ENCODE peak calls at places on chromosomes 4 and X, in six cellular contexts. One of them, this sample, is unnamed.

GRCh38 chrX:111282991-111283390 is 12.7 kb upstream of the CAPN6 start:
- DNase-seq in GM23248: no peak
- DNase-seq in hepatocyte: no peak
- DNase-seq in MM.1S: no peak
- DNase-seq in neural progenitor cell: no peak
- DNase-seq in SK-N-SH: no peak
- DNase-seq in this sample: no peak

GRCh38 chr4:186737427-186737826 is 13.8 kb upstream of the FAT1 start:
- DNase-seq in GM23248: no peak
- DNase-seq in hepatocyte: no peak
- DNase-seq in MM.1S: no peak
- DNase-seq in neural progenitor cell: no peak
- DNase-seq in SK-N-SH: no peak
- DNase-seq in this sample: no peak

GRCh38 chrX:144219035-144219434 is 335.2 kb downstream of the UBE2NL start:
- DNase-seq in GM23248: peak; percentile 27
- DNase-seq in hepatocyte: peak; percentile 14
- DNase-seq in MM.1S: no peak
- DNase-seq in neural progenitor cell: peak; percentile 24
- DNase-seq in SK-N-SH: no peak
- DNase-seq in this sample: peak; percentile 44

GRCh38 chrX:100609591-100609990 is 24.9 kb downstream of the TNMD start:
- DNase-seq in GM23248: no peak
- DNase-seq in hepatocyte: no peak
- DNase-seq in MM.1S: no peak
- DNase-seq in neural progenitor cell: no peak
- DNase-seq in SK-N-SH: no peak
- DNase-seq in this sample: peak; percentile 4

GRCh38 chr4:108852691-108853090 is 89.8 kb upstream of the ETNPPL start:
- DNase-seq in GM23248: no peak
- DNase-seq in hepatocyte: no peak
- DNase-seq in MM.1S: peak; percentile 86
- DNase-seq in neural progenitor cell: no peak
- DNase-seq in SK-N-SH: no peak
- DNase-seq in this sample: no peak

GRCh38 chrX:147550217-147550616 is 361.5 kb upstream of the FMR1 start:
- DNase-seq in GM23248: peak; percentile 3
- DNase-seq in hepatocyte: peak; percentile 36
- DNase-seq in MM.1S: peak; percentile 46
- DNase-seq in neural progenitor cell: peak; percentile 50
- DNase-seq in SK-N-SH: peak; percentile 1
- DNase-seq in this sample: peak; percentile 11

GRCh38 chr4:128707864-128708263 is 101.6 kb upstream of the JADE1 start:
- DNase-seq in GM23248: peak; percentile 82
- DNase-seq in hepatocyte: no peak
- DNase-seq in MM.1S: no peak
- DNase-seq in neural progenitor cell: no peak
- DNase-seq in SK-N-SH: no peak
- DNase-seq in this sample: peak; percentile 42

GRCh38 chr4:165516281-165516833 is 137.5 kb downstream of the CPE start:
- DNase-seq in GM23248: no peak
- DNase-seq in hepatocyte: no peak
- DNase-seq in MM.1S: no peak
- DNase-seq in neural progenitor cell: no peak
- DNase-seq in SK-N-SH: no peak
- DNase-seq in this sample: no peak

GRCh38 chr4:161208564-161208963 is 955.2 kb downstream of the FSTL5 start:
- DNase-seq in GM23248: no peak
- DNase-seq in hepatocyte: no peak
- DNase-seq in MM.1S: no peak
- DNase-seq in neural progenitor cell: no peak
- DNase-seq in SK-N-SH: peak; percentile 18
- DNase-seq in this sample: no peak

GRCh38 chrX:154821523-154821922 is 12.9 kb downstream of the SMIM9 start:
- DNase-seq in GM23248: no peak
- DNase-seq in hepatocyte: no peak
- DNase-seq in MM.1S: no peak
- DNase-seq in neural progenitor cell: no peak
- DNase-seq in SK-N-SH: no peak
- DNase-seq in this sample: no peak

GRCh38 chr4:40918330-40918729 is 168.6 kb downstream of the NSUN7 start:
- DNase-seq in GM23248: peak; percentile 88
- DNase-seq in hepatocyte: peak; percentile 52
- DNase-seq in MM.1S: no peak
- DNase-seq in neural progenitor cell: no peak
- DNase-seq in SK-N-SH: peak; percentile 42
- DNase-seq in this sample: peak; percentile 65

GRCh38 chrX:150155396-150156048 is 207.6 kb upstream of the MAMLD1 start:
- DNase-seq in GM23248: peak; percentile 77
- DNase-seq in hepatocyte: peak; percentile 60
- DNase-seq in MM.1S: no peak
- DNase-seq in neural progenitor cell: no peak
- DNase-seq in SK-N-SH: peak; percentile 61
- DNase-seq in this sample: peak; percentile 63

GRCh38 chrX:49053223-49054072 is 5.4 kb upstream of the CCDC120 start:
- DNase-seq in GM23248: peak; percentile 63
- DNase-seq in hepatocyte: peak; percentile 86
- DNase-seq in MM.1S: peak; percentile 47
- DNase-seq in neural progenitor cell: peak; percentile 92
- DNase-seq in SK-N-SH: peak; percentile 90
- DNase-seq in this sample: peak; percentile 58

GRCh38 chr4:138409670-138410069 is 167.5 kb upstream of the SLC7A11 start:
- DNase-seq in GM23248: no peak
- DNase-seq in hepatocyte: no peak
- DNase-seq in MM.1S: peak; percentile 41
- DNase-seq in neural progenitor cell: no peak
- DNase-seq in SK-N-SH: no peak
- DNase-seq in this sample: no peak

GRCh38 chr4:20532096-20532495 is 168.2 kb upstream of the PACRGL start:
- DNase-seq in GM23248: no peak
- DNase-seq in hepatocyte: no peak
- DNase-seq in MM.1S: no peak
- DNase-seq in neural progenitor cell: no peak
- DNase-seq in SK-N-SH: no peak
- DNase-seq in this sample: no peak

GRCh38 chr4:54027311-54027710 is 37.1 kb downstream of the CHIC2 start:
- DNase-seq in GM23248: no peak
- DNase-seq in hepatocyte: no peak
- DNase-seq in MM.1S: no peak
- DNase-seq in neural progenitor cell: no peak
- DNase-seq in SK-N-SH: no peak
- DNase-seq in this sample: no peak

GRCh38 chr4:54036184-54036583 is 28.2 kb downstream of the CHIC2 start:
- DNase-seq in GM23248: no peak
- DNase-seq in hepatocyte: no peak
- DNase-seq in MM.1S: no peak
- DNase-seq in neural progenitor cell: no peak
- DNase-seq in SK-N-SH: no peak
- DNase-seq in this sample: no peak

DNA sequence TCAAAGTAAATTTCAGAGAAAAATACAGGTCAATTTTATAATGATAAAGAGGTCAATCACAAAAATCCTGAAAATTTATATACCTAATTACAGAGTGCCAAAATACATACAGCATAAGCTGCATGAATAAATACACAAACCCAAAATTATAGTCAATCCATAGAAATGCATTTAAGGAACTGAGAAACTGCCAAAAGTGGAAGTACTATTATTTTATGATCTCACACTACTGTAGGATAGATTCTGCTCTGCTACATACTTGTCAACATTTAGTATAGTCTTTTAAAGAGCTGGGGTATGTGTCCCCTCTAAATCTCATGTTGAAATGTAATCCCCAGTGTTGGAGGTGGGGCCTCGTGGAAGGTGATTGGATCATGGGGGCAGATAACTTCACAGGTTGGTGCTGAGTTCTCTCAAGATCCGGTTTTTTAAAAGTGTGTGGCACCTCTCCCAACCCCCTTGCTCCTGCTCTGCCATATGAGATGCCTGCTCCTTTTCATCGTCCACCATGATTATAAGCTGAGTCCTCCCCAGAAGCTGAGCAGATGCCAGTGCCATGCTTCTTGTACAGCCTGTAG is 31.8 kb downstream of the CHIC2 start:
- DNase-seq in GM23248: no peak
- DNase-seq in hepatocyte: no peak
- DNase-seq in MM.1S: no peak
- DNase-seq in neural progenitor cell: no peak
- DNase-seq in SK-N-SH: no peak
- DNase-seq in this sample: no peak
- H3K4me2 ChIP-seq in GM23248: no peak overlapping the region
- H3K4me2 ChIP-seq in hepatocyte: peak overlapping the region; percentile 59
- H3K4me2 ChIP-seq in MM.1S: peak overlapping the region; percentile 29
- H3K4me2 ChIP-seq in neural progenitor cell: peak overlapping the region; percentile 75
- H3K4me2 ChIP-seq in SK-N-SH: no peak overlapping the region
- H3K4me2 ChIP-seq in this sample: no peak overlapping the region

DNA sequence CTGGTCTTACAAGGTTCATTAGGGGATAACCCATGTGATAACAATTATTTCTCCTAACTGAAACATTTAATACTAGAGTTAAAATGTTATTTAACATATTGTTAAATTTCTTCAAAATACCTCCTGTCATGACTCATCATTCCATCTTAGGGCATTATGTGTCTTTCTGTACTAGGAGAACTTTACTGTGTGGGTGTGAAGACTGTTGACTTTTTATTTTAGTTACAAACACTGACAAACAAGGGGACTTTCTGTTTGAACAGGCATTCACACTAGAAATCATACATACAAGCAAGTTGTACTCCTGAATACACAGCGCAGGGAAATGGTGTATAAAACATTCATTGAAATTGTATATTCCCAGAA is 175.9 kb downstream of the FBXW7 start:
- DNase-seq in GM23248: peak; percentile 72
- DNase-seq in hepatocyte: no peak
- DNase-seq in MM.1S: no peak
- DNase-seq in neural progenitor cell: no peak
- DNase-seq in SK-N-SH: no peak
- DNase-seq in this sample: peak; percentile 35
- TF ChIP-seq EZH2phosphoT487 in GM23248: no peak
- TF ChIP-seq EZH2phosphoT487 in hepatocyte: no peak
- TF ChIP-seq EZH2phosphoT487 in MM.1S: no peak
- TF ChIP-seq EZH2phosphoT487 in neural progenitor cell: no peak
- TF ChIP-seq EZH2phosphoT487 in SK-N-SH: no peak
- TF ChIP-seq EZH2phosphoT487 in this sample: no peak

DNA sequence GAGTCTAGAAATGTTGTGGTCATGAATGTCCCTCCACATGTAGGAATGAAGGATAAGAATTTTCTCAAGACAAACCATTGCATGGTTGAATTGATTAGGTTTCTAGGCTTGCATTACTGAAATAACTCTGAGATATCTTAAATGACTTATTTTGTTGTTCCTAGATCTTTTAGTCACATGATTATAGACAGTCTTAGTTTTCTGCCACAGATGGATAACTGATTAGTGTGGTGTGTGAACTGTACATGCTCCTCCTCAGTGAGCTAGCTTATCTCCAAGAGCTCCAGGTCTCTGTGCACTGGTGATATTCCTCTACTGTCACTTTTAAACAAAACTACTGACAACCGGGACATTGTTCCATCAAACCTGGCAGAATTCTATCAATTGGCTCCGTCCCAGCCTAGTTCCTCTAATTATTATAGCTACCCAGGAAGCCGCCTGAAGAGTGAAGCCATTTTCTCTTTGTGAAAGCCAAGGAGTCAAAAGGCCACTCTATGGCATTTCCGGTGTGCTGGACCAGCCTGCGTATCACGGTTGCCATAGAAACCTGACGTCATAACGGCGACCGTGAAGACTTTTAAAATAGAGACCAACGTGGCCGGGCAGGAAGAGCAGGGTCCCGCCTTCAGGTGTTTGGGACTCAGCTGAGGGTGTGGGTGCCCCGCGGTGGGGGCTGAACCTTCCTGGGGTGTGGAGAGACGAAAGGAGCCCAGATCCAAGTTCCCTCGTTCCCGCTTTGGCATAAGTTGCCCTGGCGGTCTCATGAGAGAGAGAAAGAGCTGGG is 28.1 kb downstream of the BEX3 start:
- DNase-seq in GM23248: peak; percentile 86
- DNase-seq in hepatocyte: peak; percentile 76
- DNase-seq in MM.1S: peak; percentile 78
- DNase-seq in neural progenitor cell: peak; percentile 91
- DNase-seq in SK-N-SH: peak; percentile 62
- DNase-seq in this sample: peak; percentile 60
- H3K4me2 ChIP-seq in GM23248: peak overlapping the region; percentile 91
- H3K4me2 ChIP-seq in hepatocyte: peak overlapping the region; percentile 75
- H3K4me2 ChIP-seq in MM.1S: peak overlapping the region; percentile 67
- H3K4me2 ChIP-seq in neural progenitor cell: peak overlapping the region; percentile 72
- H3K4me2 ChIP-seq in SK-N-SH: peak overlapping the region; percentile 79
- H3K4me2 ChIP-seq in this sample: peak overlapping the region; percentile 80

GRCh38 chrX:43655961-43656494 is at the start of gene MAOA:
- DNase-seq in GM23248: no peak
- DNase-seq in hepatocyte: peak; percentile 73
- DNase-seq in MM.1S: no peak
- DNase-seq in neural progenitor cell: peak; percentile 66
- DNase-seq in SK-N-SH: peak; percentile 61
- DNase-seq in this sample: peak; percentile 33
- TF ChIP-seq EZH2phosphoT487 in GM23248: no peak
- TF ChIP-seq EZH2phosphoT487 in hepatocyte: no peak
- TF ChIP-seq EZH2phosphoT487 in MM.1S: no peak
- TF ChIP-seq EZH2phosphoT487 in neural progenitor cell: no peak
- TF ChIP-seq EZH2phosphoT487 in SK-N-SH: no peak
- TF ChIP-seq EZH2phosphoT487 in this sample: no peak

DNA sequence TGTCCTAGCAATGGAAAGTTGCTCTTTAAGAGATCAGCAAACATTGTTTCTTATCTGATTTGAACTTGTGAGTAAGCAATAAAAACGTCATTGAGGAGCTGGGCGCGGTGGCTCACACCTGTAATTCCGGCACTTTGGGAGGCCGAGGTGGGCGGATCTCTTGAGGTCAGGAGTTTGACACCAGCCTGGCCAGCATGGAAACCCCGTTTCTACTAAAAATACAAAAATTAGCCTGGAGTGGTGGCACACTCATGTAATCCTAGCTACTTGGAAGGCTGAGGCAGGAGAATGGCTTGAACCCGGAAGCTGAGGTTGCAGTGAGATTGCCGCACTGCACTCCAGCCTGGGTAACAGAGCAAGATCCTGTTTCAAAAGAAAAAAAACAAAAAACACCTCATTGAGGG is 11.2 kb upstream of the PLAC8 start:
- DNase-seq in GM23248: no peak
- DNase-seq in hepatocyte: peak; percentile 20
- DNase-seq in MM.1S: no peak
- DNase-seq in neural progenitor cell: no peak
- DNase-seq in SK-N-SH: no peak
- DNase-seq in this sample: peak; percentile 30
- H3K4me2 ChIP-seq in GM23248: no peak overlapping the region
- H3K4me2 ChIP-seq in hepatocyte: no peak overlapping the region
- H3K4me2 ChIP-seq in MM.1S: no peak overlapping the region
- H3K4me2 ChIP-seq in neural progenitor cell: no peak overlapping the region
- H3K4me2 ChIP-seq in SK-N-SH: no peak overlapping the region
- H3K4me2 ChIP-seq in this sample: no peak overlapping the region

GRCh38 chr4:76950052-76950845 is 697 bp downstream of the SEPTIN11 start:
- DNase-seq in GM23248: peak; percentile 68
- DNase-seq in hepatocyte: peak; percentile 65
- DNase-seq in MM.1S: peak; percentile 44
- DNase-seq in neural progenitor cell: peak; percentile 70
- DNase-seq in SK-N-SH: peak; percentile 76
- DNase-seq in this sample: peak; percentile 16
- TF ChIP-seq EZH2phosphoT487 in GM23248: no peak
- TF ChIP-seq EZH2phosphoT487 in hepatocyte: no peak
- TF ChIP-seq EZH2phosphoT487 in MM.1S: no peak
- TF ChIP-seq EZH2phosphoT487 in neural progenitor cell: no peak
- TF ChIP-seq EZH2phosphoT487 in SK-N-SH: no peak
- TF ChIP-seq EZH2phosphoT487 in this sample: no peak

GRCh38 chr4:80610845-80611244 is 275.3 kb downstream of the CFAP299 start:
- DNase-seq in GM23248: peak; percentile 50
- DNase-seq in hepatocyte: peak; percentile 7
- DNase-seq in MM.1S: no peak
- DNase-seq in neural progenitor cell: no peak
- DNase-seq in SK-N-SH: no peak
- DNase-seq in this sample: no peak
- H3K4me2 ChIP-seq in GM23248: no peak overlapping the region
- H3K4me2 ChIP-seq in hepatocyte: no peak overlapping the region
- H3K4me2 ChIP-seq in MM.1S: peak overlapping the region; percentile 5
- H3K4me2 ChIP-seq in neural progenitor cell: no peak overlapping the region
- H3K4me2 ChIP-seq in SK-N-SH: no peak overlapping the region
- H3K4me2 ChIP-seq in this sample: no peak overlapping the region